ENCODE peak calls at places on chromosomes 3 and 15, in six cellular contexts. J is spleen; W is T-helper 2 cell; X is GM18507; F is cardiac muscle cell; Y is naive thymus-derived CD8-positive, alpha-beta T cell. D is an unnamed sample.

GRCh38 chr3:8458711-8459110 is 42.9 kb upstream of the LMCD1 start:
- DNase-seq in J (no peak), W (no peak), X (no peak), F (no peak), Y (no peak), D (no peak)

GRCh38 chr3:119536757-119537156 is 22.7 kb downstream of the CD80 start:
- DNase-seq in J (no peak), W (no peak), X (no peak), F (no peak), Y (no peak), D (no peak)

GRCh38 chr3:146566138-146566537 is 21.7 kb upstream of the PLSCR1 start:
- DNase-seq in J (no peak), W (no peak), X (no peak), F (no peak), Y (no peak), D (no peak)

GRCh38 chr3:194522579-194523046 is 35.8 kb upstream of the ATP13A3 start:
- DNase-seq in J (no peak), W (no peak), X (no peak), F (no peak), Y (no peak), D (no peak)

GRCh38 chr3:197458179-197458707 is 97.5 kb downstream of the BDH1 start:
- DNase-seq in J (peak), W (no peak), X (peak), F (no peak), Y (peak), D (no peak)

GRCh38 chr3:138125548-138126221 is 6.5 kb downstream of the A4GNT start:
- DNase-seq in J (no peak), W (no peak), X (no peak), F (peak), Y (no peak), D (no peak)

GRCh38 chr3:23712656-23713559 is 92.8 kb upstream of the UBE2E1 start:
- DNase-seq in J (no peak), W (no peak), X (no peak), F (peak), Y (no peak), D (no peak)

GRCh38 chr15:99305761-99306505 is 54.7 kb downstream of the LRRC28 start:
- DNase-seq in J (no peak), W (no peak), X (no peak), F (peak), Y (no peak), D (peak)

GRCh38 chr3:18556503-18556902 is 131.4 kb upstream of the SATB1 start:
- DNase-seq in J (no peak), W (no peak), X (no peak), F (no peak), Y (peak), D (no peak)

GRCh38 chr3:114418724-114419543 is 125.1 kb downstream of the TIGIT start:
- DNase-seq in J (no peak), W (no peak), X (no peak), F (peak), Y (no peak), D (no peak)

GRCh38 chr3:136266468-136266867 is 16.3 kb downstream of the PCCB start:
- DNase-seq in J (no peak), W (no peak), X (no peak), F (no peak), Y (no peak), D (no peak)

D was measured in RWPE2.